ENCODE peak calls at places on chromosomes 12 and 14, in seven cellular contexts. J is hepatocyte, N is neural progenitor cell, Q is HCT116, W is SK-N-SH, B is PC-3, Y is GM23338. U is an unnamed sample. For H3K4me1, the result is how much of the 10 kb centered on the place peaks cover.

GRCh38 chr12:63404611-63405010 is 253.6 kb upstream of the AVPR1A start:
- DNase-seq in B (no peak), Y (no peak), Q (no peak), J (no peak), N (no peak), W (no peak), U (no peak)

GRCh38 chr12:12428961-12429657 is 72.2 kb downstream of the BORCS5 start:
- DNase-seq in Q (no peak), Y (no peak), B (peak), J (no peak), W (no peak), N (no peak), U (no peak)

GRCh38 chr12:42172811-42173210 is 28.1 kb upstream of the GXYLT1 start:
- DNase-seq in B (no peak), W (no peak), N (no peak), Y (no peak), J (no peak), Q (no peak), U (no peak)

GRCh38 chr14:105065280-105066228 is at the start of gene GPR132:
- DNase-seq in N (no peak), Y (no peak), J (peak), W (no peak), B (peak), Q (no peak), U (peak)

GRCh38 chr12:66823857-66824570 is 145.1 kb upstream of the GRIP1 start:
- DNase-seq in B (peak), W (no peak), N (no peak), Q (no peak), Y (no peak), J (peak), U (no peak)

GRCh38 chr14:51860836-51861583 is 598 bp downstream of the GNG2 start:
- DNase-seq in Y (no peak), N (no peak), W (peak), Q (no peak), B (peak), J (no peak), U (peak)

GRCh38 chr14:58898655-58899316 is 261.0 kb downstream of the DACT1 start:
- DNase-seq in Q (no peak), J (no peak), Y (no peak), W (no peak), B (peak), N (no peak), U (no peak)

GRCh38 chr14:63134801-63135200 is 69.4 kb upstream of the RHOJ start:
- DNase-seq in Q (no peak), J (peak), N (peak), W (peak), B (peak), Y (peak), U (no peak)

GRCh38 chr12:3213171-3213570 is 136.0 kb downstream of the TSPAN9 start:
- DNase-seq in B (no peak), W (no peak), J (no peak), Q (no peak), Y (no peak), N (peak), U (no peak)
- H3K4me1 ChIP-seq in B (under half), W (under half), J (under half), Q (under half), Y (under half), N (under half), U (under half)

GRCh38 chr14:55430024-55430690 is 10.3 kb downstream of the TBPL2 start:
- DNase-seq in N (peak), J (peak), W (peak), Q (peak), B (peak), Y (peak), U (peak)

GRCh38 chr14:55426881-55427280 is 13.5 kb downstream of the TBPL2 start:
- DNase-seq in Y (no peak), N (no peak), B (no peak), Q (no peak), W (no peak), J (peak), U (no peak)

GRCh38 chr14:55427439-55427838 is 13.0 kb downstream of the TBPL2 start:
- DNase-seq in N (no peak), B (peak), Q (peak), W (no peak), Y (peak), J (peak), U (no peak)

GRCh38 chr14:55423969-55424368 is 12.3 kb upstream of the ATG14 start:
- DNase-seq in N (no peak), Q (no peak), Y (no peak), W (no peak), J (no peak), B (no peak), U (no peak)

GRCh38 chr14:55425091-55425490 is 13.5 kb upstream of the ATG14 start:
- DNase-seq in Q (no peak), J (no peak), W (no peak), N (no peak), Y (no peak), B (no peak), U (no peak)
- TF ChIP-seq CTCF in Q (no peak), J (no peak), W (no peak), N (no peak), Y (no peak), B (no peak), U (no peak)

GRCh38 chr14:50321009-50321660 is 9.0 kb downstream of the DMAC2L start:
- DNase-seq in Q (peak), B (peak), W (peak), N (peak), J (peak), Y (peak), U (peak)
- TF ChIP-seq EZH2phosphoT487 in Q (no peak), B (no peak), W (no peak), N (no peak), J (no peak), Y (no peak), U (no peak)

GRCh38 chr12:48994224-48995060 is 4.7 kb downstream of the DDN start:
- DNase-seq in Q (no peak), W (no peak), N (no peak), B (no peak), Y (peak), J (no peak), U (no peak)

GRCh38 chr12:48991247-48992050 is 7.7 kb downstream of the DDN start:
- DNase-seq in J (no peak), N (no peak), B (no peak), W (no peak), Y (no peak), Q (no peak), U (no peak)

GRCh38 chr12:48995061-48995879 is 3.9 kb downstream of the DDN start:
- DNase-seq in J (peak), B (peak), W (peak), Y (peak), N (peak), Q (peak), U (peak)

GRCh38 chr12:48996794-48997718 is 2.1 kb downstream of the DDN start:
- DNase-seq in W (peak), N (peak), J (peak), Q (no peak), B (peak), Y (peak), U (peak)

DNA sequence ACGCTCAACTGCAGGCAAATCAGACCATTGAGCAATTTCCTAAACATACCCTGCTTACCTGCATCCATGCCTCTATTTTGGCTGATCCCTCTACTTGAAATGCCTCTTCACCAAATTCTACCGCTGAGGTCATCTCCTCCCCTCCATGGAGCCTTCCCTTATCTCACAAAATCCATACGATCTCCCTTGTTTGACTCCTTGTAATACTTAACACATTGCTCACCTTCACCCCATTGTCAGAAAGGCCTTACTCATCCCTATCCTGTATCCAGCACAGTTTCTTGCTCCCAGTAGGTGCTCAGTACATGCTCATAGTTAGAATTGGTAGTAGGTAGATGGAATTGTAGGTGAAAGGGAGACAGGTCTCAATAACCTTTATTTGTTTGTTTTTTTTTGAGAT is 5.4 kb downstream of the DDN start:
- DNase-seq in Q (no peak), B (peak), W (no peak), N (no peak), J (no peak), Y (no peak), U (no peak)
- H3K4me1 ChIP-seq in Q (under half), B (under half), W (under half), N (under half), J (under half), Y (under half), U (under half)

GRCh38 chr14:24092110-24092959 is 1.8 kb upstream of the PCK2 start:
- DNase-seq in J (peak), B (no peak), Y (no peak), W (no peak), Q (no peak), N (no peak), U (no peak)
- TF ChIP-seq CTCF in J (no peak), B (no peak), Y (no peak), W (no peak), Q (no peak), N (no peak), U (no peak)

GRCh38 chr14:69049675-69050074 is 70.6 kb upstream of the ACTN1 start:
- DNase-seq in Y (no peak), Q (no peak), J (peak), N (no peak), B (no peak), W (no peak), U (no peak)
- TF ChIP-seq EZH2phosphoT487 in Y (no peak), Q (no peak), J (no peak), N (no peak), B (no peak), W (no peak), U (no peak)